ENCODE peak calls at places on chromosomes 11 and 22, in nine cellular contexts. K is T follicular helper cell, Z is AG10803, P is HTR-8/SVneo, N is astrocyte, F is Ammon's horn, D is body of pancreas, I is T-helper 2 cell, W is colonic mucosa. S is an unnamed sample.

GRCh38 chr22:48511781-48512327 is 1315.8 kb downstream of the BRD1 start:
- DNase-seq in K (no peak), Z (no peak), F (no peak), N (no peak), P (no peak), W (no peak), D (no peak), I (no peak), S (no peak)

GRCh38 chr11:103295704-103296103 is 186.5 kb downstream of the DYNC2H1 start:
- DNase-seq in P (no peak), K (no peak), I (no peak), D (no peak), F (no peak), W (no peak), Z (peak), N (peak), S (no peak)

GRCh38 chr22:27113211-27114030 is 456.0 kb downstream of the MIAT start:
- DNase-seq in N (peak), K (no peak), F (peak), Z (peak), D (peak), I (no peak), P (peak), W (peak), S (no peak)

GRCh38 chr11:130945945-130946344 is 29.7 kb upstream of the SNX19 start:
- DNase-seq in W (no peak), K (no peak), D (peak), P (no peak), Z (peak), I (no peak), N (peak), F (peak), S (no peak)

GRCh38 chr11:134034496-134035381 is 34.1 kb upstream of the JAM3 start:
- DNase-seq in F (no peak), D (peak), I (no peak), N (no peak), Z (no peak), P (no peak), W (no peak), K (no peak), S (no peak)

GRCh38 chr11:108817971-108818370 is 153.1 kb downstream of the DDX10 start:
- DNase-seq in W (no peak), F (no peak), Z (no peak), K (no peak), I (no peak), N (no peak), D (peak), P (no peak), S (no peak)

GRCh38 chr11:128367573-128367972 is 219.8 kb downstream of the ETS1 start:
- DNase-seq in K (no peak), I (no peak), D (no peak), N (no peak), W (no peak), F (no peak), Z (no peak), P (no peak), S (no peak)

GRCh38 chr11:132125855-132126841 is 755.7 kb downstream of the NTM start:
- DNase-seq in P (no peak), Z (peak), N (no peak), I (no peak), F (peak), D (no peak), W (no peak), K (no peak), S (no peak)

GRCh38 chr11:3122775-3123201 is 42.3 kb downstream of the OSBPL5 start:
- DNase-seq in W (no peak), D (no peak), I (no peak), F (no peak), K (no peak), N (no peak), P (no peak), Z (no peak), S (no peak)

GRCh38 chr22:47000888-47001287 is 238.4 kb downstream of the TBC1D22A start:
- DNase-seq in F (no peak), K (no peak), N (no peak), P (no peak), W (no peak), I (no peak), D (no peak), Z (no peak), S (no peak)

GRCh38 chr11:95248666-95249467 is 17.9 kb upstream of the SESN3 start:
- DNase-seq in D (no peak), F (peak), I (no peak), P (no peak), K (no peak), W (no peak), N (no peak), Z (no peak), S (no peak)

GRCh38 chr11:8102296-8102915 is 21.4 kb downstream of the TUB start:
- DNase-seq in D (no peak), N (no peak), I (no peak), P (no peak), Z (no peak), F (no peak), W (no peak), K (no peak), S (no peak)

GRCh38 chr11:74316772-74317505 is 5.5 kb upstream of the P4HA3 start:
- DNase-seq in N (peak), P (no peak), F (no peak), I (no peak), W (no peak), K (no peak), D (no peak), Z (peak), S (no peak)

S was measured in Panc1.